ENCODE peak calls at places on chromosomes 13 and 19, in four cellular contexts. G, N, B and X are unnamed samples.

GRCh38 chr19:36028313-36029041 is 4.2 kb downstream of the CLIP3 start:
- DNase-seq in N (no peak), B (no peak), G (no peak), X (no peak)

GRCh38 chr13:93305886-93306285 is 79.3 kb downstream of the GPC6 start:
- DNase-seq in G (no peak), N (no peak), B (no peak), X (no peak)

GRCh38 chr13:101726681-101727080 is 274.2 kb downstream of the ITGBL1 start:
- DNase-seq in G (no peak), N (no peak), B (no peak), X (no peak)

GRCh38 chr19:31096047-31096446 is 253.2 kb downstream of the TSHZ3 start:
- DNase-seq in G (no peak), N (no peak), B (no peak), X (peak; percentile 13)

GRCh38 chr13:109400192-109400591 is 386.2 kb downstream of the IRS2 start:
- DNase-seq in G (peak; percentile 68), N (no peak), B (no peak), X (no peak)

GRCh38 chr13:58056411-58056810 is 424.9 kb downstream of the PCDH17 start:
- DNase-seq in G (no peak), N (no peak), B (no peak), X (no peak)

GRCh38 chr19:38786572-38787265 is 2.3 kb upstream of the LGALS7B start:
- DNase-seq in G (no peak), B (no peak), N (no peak), X (no peak)

GRCh38 chr13:101492251-101492910 is 39.9 kb downstream of the ITGBL1 start:
- DNase-seq in B (no peak), N (no peak), G (no peak), X (no peak)

GRCh38 chr19:4391701-4392543 is 8.4 kb downstream of the SH3GL1 start:
- DNase-seq in G (no peak), N (no peak), B (peak; percentile 64), X (no peak)

GRCh38 chr13:108086678-108087077 is 128.7 kb downstream of the LIG4 start:
- DNase-seq in G (no peak), N (no peak), B (no peak), X (no peak)

GRCh38 chr13:113880651-113881611 is 17.1 kb upstream of the GAS6 start:
- DNase-seq in N (peak; percentile 13), B (no peak), G (no peak), X (no peak)

GRCh38 chr13:20353973-20354372 is 121.9 kb upstream of the GJB6 start:
- DNase-seq in G (no peak), N (no peak), B (no peak), X (no peak)

GRCh38 chr13:66895780-66896179 is 334.4 kb downstream of the PCDH9 start:
- DNase-seq in G (no peak), N (no peak), B (no peak), X (no peak)

GRCh38 chr13:42216422-42216735 is 55.6 kb upstream of the AKAP11 start:
- DNase-seq in N (no peak), G (no peak), B (no peak), X (no peak)

GRCh38 chr19:58010507-58010906 is 7.9 kb upstream of the ZNF606 start:
- DNase-seq in N (no peak), B (no peak), G (no peak), X (no peak)

GRCh38 chr13:47120284-47120683 is 223.4 kb upstream of the HTR2A start:
- DNase-seq in N (no peak), G (no peak), B (no peak), X (no peak)

GRCh38 chr13:26022538-26023292 is 29.1 kb downstream of the SHISA2 start:
- DNase-seq in B (peak; percentile 71), N (peak; percentile 69), G (peak; percentile 88), X (peak; percentile 92)

DNA sequence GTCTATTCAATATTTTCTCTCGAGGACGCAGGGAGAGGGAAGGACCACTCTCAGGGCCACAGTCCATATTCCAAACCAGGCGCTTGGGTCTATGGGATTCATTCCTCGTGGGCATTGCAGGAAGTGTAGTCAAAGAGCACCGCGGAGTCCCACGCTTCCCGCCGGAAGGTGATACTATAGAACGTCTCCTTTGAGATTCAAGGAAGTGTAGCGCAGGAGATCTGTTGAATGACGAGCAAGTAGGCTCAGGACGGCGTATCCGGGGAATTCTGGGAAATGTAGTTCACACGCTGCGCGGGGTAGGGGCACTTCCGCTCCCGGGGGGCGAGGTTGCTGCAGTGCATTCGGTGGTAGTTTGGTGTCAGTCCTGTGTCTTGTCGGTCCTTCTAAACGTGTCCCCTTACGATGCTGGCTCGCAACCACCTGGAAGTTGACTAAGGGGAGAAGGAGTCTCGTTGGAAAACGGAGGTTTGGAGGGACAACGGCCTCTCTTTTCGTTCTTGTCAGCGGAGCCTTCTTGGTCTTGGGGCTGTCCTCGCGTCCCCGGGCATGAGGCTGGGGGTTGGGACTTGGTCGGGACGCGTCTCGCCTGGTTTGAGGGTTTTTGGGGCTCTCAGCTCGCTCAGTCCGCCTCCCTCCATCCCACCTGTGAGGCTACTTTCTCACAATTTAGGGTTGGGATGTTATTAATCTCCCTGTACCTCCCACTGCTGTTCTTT is at the start of gene ZNF284:
- DNase-seq in N (peak; percentile 87), B (peak; percentile 90), G (peak; percentile 84), X (peak; percentile 82)
- TF ChIP-seq POLR2A in N (peak; percentile 52), B (peak; percentile 20), G (no peak), X (no peak)

GRCh38 chr13:32045537-32045936 is 14.0 kb downstream of the FRY start:
- DNase-seq in N (no peak), B (no peak), G (no peak), X (no peak)
- H3K27ac ChIP-seq in N (no peak overlapping the region), B (peak overlapping the region; percentile 22), G (peak overlapping the region; percentile 16), X (no peak overlapping the region)

DNA sequence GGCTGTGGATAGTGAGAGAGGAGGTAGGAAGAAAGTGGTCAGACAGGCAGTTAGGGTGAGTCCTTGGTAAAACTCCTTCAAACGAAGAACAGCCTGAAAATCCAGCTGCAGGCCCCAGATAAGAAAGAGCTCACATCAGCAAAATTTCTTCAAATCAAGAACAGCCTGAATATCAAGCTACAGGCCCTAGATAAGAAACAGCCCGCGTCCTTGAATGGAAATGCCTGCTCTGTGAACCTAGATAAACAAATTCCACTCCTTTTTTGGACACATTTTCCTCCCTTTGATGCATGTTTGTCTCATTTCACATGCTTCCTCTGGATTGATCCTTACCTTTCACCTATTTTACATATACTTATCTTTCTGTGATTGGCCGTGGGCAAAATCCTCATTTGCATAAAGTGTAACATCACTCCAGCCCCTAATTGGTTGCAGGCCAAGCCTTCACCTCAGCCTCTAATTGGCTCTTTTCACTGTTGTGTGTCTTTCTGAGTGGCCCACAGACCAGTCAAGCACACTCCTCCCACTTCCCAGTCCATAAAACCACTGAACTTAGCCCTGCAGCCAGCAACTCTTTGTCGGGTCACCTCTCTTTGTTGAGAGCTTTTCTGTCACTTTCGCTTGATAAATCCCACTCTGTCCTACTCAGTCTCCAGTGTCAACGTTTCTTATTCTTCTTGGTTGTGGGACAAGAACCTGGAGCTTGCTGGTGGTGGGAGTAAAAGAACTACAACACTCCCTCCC is 6.0 kb upstream of the SULT2A1 start:
- DNase-seq in B (no peak), G (peak; percentile 41), N (peak; percentile 27), X (no peak)
- TF ChIP-seq POLR2A in B (no peak), G (no peak), N (no peak), X (no peak)

GRCh38 chr13:40776232-40776631 is 5.2 kb upstream of the MRPS31 start:
- DNase-seq in B (no peak), N (no peak), G (no peak), X (no peak)

GRCh38 chr13:40779049-40779448 is 8.1 kb upstream of the MRPS31 start:
- DNase-seq in N (no peak), G (no peak), B (no peak), X (no peak)

GRCh38 chr13:40777166-40777956 is 6.4 kb upstream of the MRPS31 start:
- DNase-seq in N (peak; percentile 40), B (no peak), G (no peak), X (no peak)

GRCh38 chr13:40776681-40777165 is 5.7 kb upstream of the MRPS31 start:
- DNase-seq in G (no peak), B (no peak), N (no peak), X (no peak)

GRCh38 chr13:40777957-40778235 is 6.9 kb upstream of the MRPS31 start:
- DNase-seq in G (no peak), N (no peak), B (no peak), X (no peak)
- H3K27ac ChIP-seq in G (no peak overlapping the region), N (no peak overlapping the region), B (no peak overlapping the region), X (no peak overlapping the region)